ENCODE peak calls at places on chromosomes 13 and 19, in five cellular contexts. V, B, H, O and Q are unnamed samples.

GRCh38 chr19:13102666-13103584 is at the start of gene LYL1:
- DNase-seq in B (peak; percentile 65), V (no peak), O (no peak), H (no peak), Q (peak; percentile 59)

GRCh38 chr13:105971720-105972119 is 563.7 kb downstream of the EFNB2 start:
- DNase-seq in O (no peak), B (no peak), H (no peak), V (no peak), Q (no peak)

GRCh38 chr13:112747256-112747655 is 57.4 kb downstream of the ATP11A start:
- DNase-seq in H (no peak), B (no peak), O (no peak), V (no peak), Q (no peak)

GRCh38 chr19:14475251-14476073 is at the start of gene PTGER1:
- DNase-seq in V (no peak), O (peak; percentile 35), H (no peak), B (no peak), Q (peak; percentile 25)

GRCh38 chr13:112928958-112929777 is 39.8 kb upstream of the MCF2L start:
- DNase-seq in V (no peak), H (no peak), B (peak; percentile 48), O (peak; percentile 28), Q (peak; percentile 52)

GRCh38 chr13:41344358-41344757 is 33.3 kb downstream of the NAA16 start:
- DNase-seq in O (no peak), H (no peak), V (no peak), B (no peak), Q (no peak)

GRCh38 chr19:12802267-12803106 is 618 bp downstream of the THSD8 start:
- DNase-seq in H (no peak), O (no peak), B (peak; percentile 14), V (no peak), Q (no peak)

GRCh38 chr13:107271226-107271625 is 703.3 kb upstream of the ARGLU1 start:
- DNase-seq in B (peak; percentile 72), H (no peak), O (peak; percentile 50), V (no peak), Q (peak; percentile 15)

GRCh38 chr19:13794388-13794751 is 873 bp upstream of the ZSWIM4 start:
- DNase-seq in O (peak; percentile 96), V (no peak), B (peak; percentile 93), H (peak; percentile 86), Q (peak; percentile 94)

GRCh38 chr19:30799854-30800755 is 427.9 kb downstream of the ZNF536 start:
- DNase-seq in H (peak; percentile 46), O (no peak), V (peak; percentile 50), B (no peak), Q (peak; percentile 2)

GRCh38 chr13:52738719-52739467 is 727 bp downstream of the CNMD start:
- DNase-seq in H (no peak), B (no peak), V (peak; percentile 61), O (no peak), Q (no peak)

GRCh38 chr19:6744381-6745288 is 5.2 kb downstream of the TRIP10 start:
- DNase-seq in O (peak; percentile 87), B (peak; percentile 92), V (no peak), H (peak; percentile 75), Q (peak; percentile 82)
- H3K4me3 ChIP-seq in O (no peak overlapping the region), B (peak overlapping the region; percentile 19), V (no peak overlapping the region), H (no peak overlapping the region), Q (peak overlapping the region; percentile 28)

GRCh38 chr13:75618308-75618707 is 17.8 kb upstream of the LMO7 start:
- DNase-seq in V (no peak), B (no peak), O (no peak), H (no peak), Q (no peak)

GRCh38 chr13:75617230-75617629 is 18.9 kb upstream of the LMO7 start:
- DNase-seq in H (no peak), V (no peak), B (no peak), O (no peak), Q (no peak)

DNA sequence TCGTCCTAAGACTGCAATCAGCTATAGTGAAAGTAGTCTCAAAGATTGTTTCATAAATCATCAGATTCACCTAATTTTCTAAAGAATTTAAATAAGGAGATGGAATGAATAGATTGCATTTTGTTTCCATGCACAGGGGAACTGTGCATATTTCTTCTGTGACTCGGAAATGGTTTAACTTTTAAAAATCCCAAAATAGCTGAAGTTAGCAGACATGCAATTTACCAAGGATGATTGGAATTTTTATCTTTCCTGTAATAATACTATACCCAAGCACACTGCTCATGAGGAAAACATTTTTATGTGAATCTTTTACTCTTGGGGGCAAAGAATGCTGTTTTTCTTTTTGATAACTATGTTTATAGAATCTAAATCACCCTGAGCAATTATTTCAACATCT is 15.0 kb upstream of the LMO7 start:
- DNase-seq in B (peak; percentile 62), O (peak; percentile 70), V (no peak), H (no peak), Q (peak; percentile 85)
- H3K4me3 ChIP-seq in B (no peak overlapping the region), O (no peak overlapping the region), V (no peak overlapping the region), H (no peak overlapping the region), Q (peak overlapping the region; percentile 22)

GRCh38 chr19:56670961-56671612 is 470 bp downstream of the ZNF835 start:
- DNase-seq in O (no peak), V (peak; percentile 6), B (no peak), H (peak; percentile 49), Q (no peak)
- H3K4me3 ChIP-seq in O (no peak overlapping the region), V (no peak overlapping the region), B (peak overlapping the region; percentile 7), H (peak overlapping the region; percentile 2), Q (no peak overlapping the region)

GRCh38 chr19:39512964-39513363 is 2.0 kb upstream of the SELENOV start:
- DNase-seq in B (no peak), V (no peak), O (no peak), H (no peak), Q (peak; percentile 11)

GRCh38 chr19:39516270-39516669 is 1.3 kb downstream of the SELENOV start:
- DNase-seq in H (no peak), O (no peak), V (no peak), B (no peak), Q (no peak)

GRCh38 chr19:39517432-39517831 is 2.5 kb downstream of the SELENOV start:
- DNase-seq in B (no peak), V (no peak), O (no peak), H (no peak), Q (no peak)

GRCh38 chr19:39515551-39516191 is 732 bp downstream of the SELENOV start:
- DNase-seq in B (no peak), H (no peak), O (no peak), V (no peak), Q (no peak)

DNA sequence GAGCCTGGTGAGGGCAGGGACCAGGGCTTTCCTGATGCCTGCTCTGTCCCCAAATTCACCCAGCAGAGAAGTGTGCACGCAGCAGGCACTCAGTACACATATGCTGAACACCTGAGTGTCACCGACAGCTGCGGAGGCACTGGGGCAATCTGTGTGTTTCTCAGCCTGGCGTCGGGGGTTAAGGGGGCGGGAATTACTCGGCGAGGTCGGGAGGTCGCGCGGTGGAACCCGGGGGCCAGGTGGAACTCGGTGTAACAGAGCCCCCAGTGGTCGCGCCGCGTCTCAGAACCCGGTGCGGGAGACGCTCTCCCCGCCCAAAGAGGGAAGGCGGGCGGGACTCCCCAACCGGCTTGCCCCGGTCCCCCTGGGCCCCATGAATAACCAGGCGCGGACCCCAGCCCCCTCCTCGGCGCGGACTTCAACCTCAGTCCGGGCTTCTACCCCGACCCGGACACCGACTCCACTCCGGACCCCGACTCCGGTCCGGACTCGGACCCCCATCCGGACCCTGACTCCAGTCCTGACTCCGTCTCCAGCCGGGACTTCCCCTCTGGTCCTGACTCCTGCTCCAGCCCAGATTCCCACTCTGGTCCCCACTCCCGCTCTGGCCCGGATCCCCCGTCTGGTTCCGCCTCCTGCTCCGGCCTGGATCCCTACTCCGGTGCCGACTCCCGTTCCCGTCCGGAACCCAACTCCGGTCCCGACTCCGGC is at the start of gene SELENOV:
- DNase-seq in O (no peak), V (no peak), B (no peak), H (no peak), Q (no peak)
- H3K4me3 ChIP-seq in O (no peak within 1 kb of the TSS), V (peak within 1 kb of the TSS; percentile 55), B (no peak within 1 kb of the TSS), H (no peak within 1 kb of the TSS), Q (no peak within 1 kb of the TSS)

GRCh38 chr13:34340534-34340933 is 522.6 kb downstream of the RFC3 start:
- DNase-seq in H (no peak), O (no peak), B (peak; percentile 57), V (no peak), Q (peak; percentile 54)

GRCh38 chr13:34338102-34338501 is 520.2 kb downstream of the RFC3 start:
- DNase-seq in B (no peak), V (no peak), O (no peak), H (no peak), Q (peak; percentile 10)

GRCh38 chr13:34334984-34335661 is 517.2 kb downstream of the RFC3 start:
- DNase-seq in B (no peak), O (no peak), V (no peak), H (no peak), Q (peak; percentile 44)

DNA sequence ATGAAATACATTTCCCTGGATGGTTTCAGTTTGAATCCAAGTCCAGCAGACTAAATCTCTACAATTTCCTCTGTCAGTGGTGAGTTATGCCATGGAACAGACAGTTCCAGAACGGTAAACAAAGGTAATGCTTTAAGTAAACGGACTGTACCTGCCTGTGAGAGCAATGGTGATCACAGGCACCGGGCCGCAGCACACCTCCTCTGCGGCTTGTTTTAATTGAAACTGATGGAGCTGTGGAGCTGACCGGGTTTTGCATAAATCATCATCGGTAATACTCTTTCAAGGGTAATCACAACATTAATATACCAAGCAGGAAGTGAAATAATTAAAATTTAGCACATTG is 517.7 kb downstream of the RFC3 start:
- DNase-seq in H (no peak), V (no peak), B (no peak), O (no peak), Q (no peak)
- H3K4me3 ChIP-seq in H (no peak overlapping the region), V (no peak overlapping the region), B (no peak overlapping the region), O (no peak overlapping the region), Q (no peak overlapping the region)